ENCODE peak calls at places on chromosomes 3 and 15, in four cellular contexts. One of them, this sample, is unnamed. For H3K36me3, the result is how much of the 10 kb centered on the place peaks cover.

GRCh38 chr3:87390318-87390717 is 113.9 kb upstream of the POU1F1 start:
- DNase-seq in GM12878: no peak
- DNase-seq in HepG2: no peak
- DNase-seq in H1: no peak
- DNase-seq in this sample: no peak

GRCh38 chr3:165233521-165234195 is 37.5 kb upstream of the SLITRK3 start:
- DNase-seq in H1: no peak
- DNase-seq in GM12878: no peak
- DNase-seq in HepG2: no peak
- DNase-seq in this sample: no peak

GRCh38 chr3:107951111-107951510 is 139.7 kb downstream of the CD47 start:
- DNase-seq in GM12878: no peak
- DNase-seq in H1: no peak
- DNase-seq in HepG2: no peak
- DNase-seq in this sample: no peak

GRCh38 chr15:38217788-38218609 is 34.6 kb upstream of the SPRED1 start:
- DNase-seq in H1: no peak
- DNase-seq in HepG2: no peak
- DNase-seq in GM12878: no peak
- DNase-seq in this sample: no peak

GRCh38 chr3:94171954-94172353 is 109.1 kb downstream of the NSUN3 start:
- DNase-seq in H1: no peak
- DNase-seq in HepG2: no peak
- DNase-seq in GM12878: no peak
- DNase-seq in this sample: no peak

GRCh38 chr3:147365196-147366115 is 40.9 kb downstream of the ZIC4 start:
- DNase-seq in GM12878: no peak
- DNase-seq in HepG2: no peak
- DNase-seq in H1: no peak
- DNase-seq in this sample: no peak

GRCh38 chr3:159775372-159775961 is 213.2 kb upstream of the IL12A start:
- DNase-seq in HepG2: no peak
- DNase-seq in GM12878: no peak
- DNase-seq in H1: peak
- DNase-seq in this sample: no peak

GRCh38 chr3:142417302-142417701 is 30.5 kb downstream of the XRN1 start:
- DNase-seq in HepG2: peak
- DNase-seq in GM12878: no peak
- DNase-seq in H1: no peak
- DNase-seq in this sample: no peak

DNA sequence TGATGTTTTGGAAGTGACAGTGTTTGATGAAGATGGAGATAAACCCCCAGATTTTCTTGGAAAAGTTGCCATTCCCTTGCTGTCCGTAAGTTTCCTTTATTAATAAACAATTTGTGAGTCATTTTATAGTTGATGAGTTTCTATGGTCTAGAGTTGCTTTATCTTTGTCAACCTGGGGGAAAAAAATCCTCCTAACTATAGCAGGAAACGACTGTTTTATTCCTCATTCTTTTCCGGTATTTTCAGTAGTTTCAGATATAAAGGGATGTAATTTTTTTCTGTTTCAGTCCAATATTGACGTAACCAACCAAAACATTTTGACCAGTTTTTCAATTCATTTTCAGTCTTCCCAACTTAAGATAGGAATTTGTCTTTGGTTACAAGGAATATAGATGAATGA is 154.1 kb downstream of the MCTP2 start:
- DNase-seq in HepG2: no peak
- DNase-seq in H1: no peak
- DNase-seq in GM12878: no peak
- DNase-seq in this sample: no peak
- H3K36me3 ChIP-seq in HepG2: under half
- H3K36me3 ChIP-seq in H1: under half
- H3K36me3 ChIP-seq in GM12878: under half
- H3K36me3 ChIP-seq in this sample: under half

DNA sequence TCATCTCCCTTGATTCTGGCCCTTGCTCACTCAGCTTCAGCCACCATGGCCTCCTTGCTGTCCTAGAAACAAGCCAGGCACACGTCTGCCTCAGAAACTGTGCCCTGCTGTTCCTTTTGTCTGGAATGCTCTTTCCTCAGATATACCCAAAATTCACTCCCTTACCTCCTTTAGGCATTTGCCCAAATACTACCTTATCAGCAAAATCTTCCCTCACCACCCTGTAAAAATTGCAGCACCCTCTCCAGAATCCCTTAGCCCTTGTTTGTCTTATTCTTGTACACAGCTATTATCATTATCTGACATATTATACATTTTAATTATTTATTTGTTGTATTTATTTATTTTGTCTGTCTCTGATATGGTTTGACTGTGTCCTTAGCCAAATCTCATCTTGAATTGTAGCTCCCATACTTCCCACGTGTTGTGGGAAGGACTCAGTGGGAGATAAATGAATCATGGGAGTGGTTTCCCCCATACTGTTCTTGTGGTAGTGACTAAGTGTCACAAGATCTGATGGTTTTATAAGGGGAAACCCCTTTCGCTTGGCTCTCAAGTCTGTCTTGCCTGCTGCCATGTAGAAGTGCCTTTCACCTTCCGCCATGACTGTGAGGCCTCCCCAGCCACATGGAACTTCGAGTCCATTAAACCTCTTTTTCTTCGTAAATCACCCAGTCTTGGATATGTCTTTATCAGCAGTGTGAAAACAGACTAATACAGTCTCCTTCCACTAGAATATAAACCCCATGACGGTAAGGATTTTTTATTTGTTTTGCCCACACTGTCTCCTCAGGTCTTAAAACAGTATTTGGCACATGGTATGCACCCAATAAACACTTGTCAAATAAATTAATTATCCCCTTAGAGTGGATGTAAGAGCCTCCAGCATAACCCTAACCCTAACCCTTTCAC is 60.0 kb upstream of the STT3B start:
- DNase-seq in H1: no peak
- DNase-seq in GM12878: no peak
- DNase-seq in HepG2: no peak
- DNase-seq in this sample: no peak
- TF ChIP-seq YY1 in H1: no peak
- TF ChIP-seq YY1 in GM12878: peak
- TF ChIP-seq YY1 in HepG2: no peak
- TF ChIP-seq YY1 in this sample: no peak

DNA sequence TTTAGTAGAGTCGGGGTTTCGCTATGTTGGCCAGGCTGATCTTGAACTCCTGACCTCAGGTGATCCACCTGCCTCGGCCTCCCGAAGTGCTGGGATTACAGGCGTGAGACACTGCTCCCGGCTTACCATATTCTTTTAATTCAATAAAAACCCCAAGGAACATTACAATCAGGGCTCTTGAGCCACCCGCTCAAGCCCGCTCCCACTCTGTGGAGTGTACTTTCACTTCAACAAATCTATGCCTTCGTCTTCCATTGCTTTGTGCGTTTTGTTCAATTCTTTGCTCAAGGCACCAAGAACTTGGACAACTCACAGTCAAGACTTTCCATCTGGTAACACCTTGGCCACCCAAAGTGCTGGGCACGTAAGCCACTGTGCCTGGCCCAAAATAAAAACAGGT is 63.0 kb upstream of the PPIB start:
- DNase-seq in H1: no peak
- DNase-seq in HepG2: no peak
- DNase-seq in GM12878: no peak
- DNase-seq in this sample: no peak
- TF ChIP-seq SUZ12 in H1: no peak
- TF ChIP-seq SUZ12 in HepG2: no peak
- TF ChIP-seq SUZ12 in GM12878: no peak
- TF ChIP-seq SUZ12 in this sample: no peak

DNA sequence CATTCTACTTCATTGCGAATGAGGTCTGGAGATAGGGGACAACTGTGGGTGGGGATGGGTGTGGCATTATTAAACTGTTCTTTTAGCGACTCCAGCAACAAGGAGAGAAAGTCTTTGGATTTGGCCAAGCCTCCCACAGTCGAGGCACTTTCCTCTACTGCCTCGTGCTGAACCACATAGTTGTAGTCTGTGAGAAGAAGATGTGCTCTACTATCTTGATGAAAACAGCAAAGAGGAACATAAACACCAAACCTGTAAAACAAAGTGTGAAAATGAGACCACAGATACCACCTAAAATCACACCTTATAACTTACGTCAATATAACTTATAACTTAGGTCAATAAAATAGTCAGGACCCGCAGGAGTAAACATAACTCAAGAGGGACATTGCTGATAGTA is 25.6 kb downstream of the TMEM39A start:
- DNase-seq in HepG2: no peak
- DNase-seq in GM12878: no peak
- DNase-seq in H1: no peak
- DNase-seq in this sample: no peak
- H3K36me3 ChIP-seq in HepG2: under half
- H3K36me3 ChIP-seq in GM12878: under half
- H3K36me3 ChIP-seq in H1: half or more
- H3K36me3 ChIP-seq in this sample: half or more

GRCh38 chr3:150255416-150255815 is 152.7 kb upstream of the TSC22D2 start:
- DNase-seq in HepG2: peak
- DNase-seq in H1: no peak
- DNase-seq in GM12878: no peak
- DNase-seq in this sample: no peak
- TF ChIP-seq YY1 in HepG2: no peak
- TF ChIP-seq YY1 in H1: no peak
- TF ChIP-seq YY1 in GM12878: no peak
- TF ChIP-seq YY1 in this sample: no peak

GRCh38 chr15:84598993-84599392 is 1.8 kb upstream of the ZSCAN2 start:
- DNase-seq in HepG2: peak
- DNase-seq in H1: peak
- DNase-seq in GM12878: no peak
- DNase-seq in this sample: no peak
- TF ChIP-seq SUZ12 in HepG2: no peak
- TF ChIP-seq SUZ12 in H1: no peak
- TF ChIP-seq SUZ12 in GM12878: no peak
- TF ChIP-seq SUZ12 in this sample: no peak

DNA sequence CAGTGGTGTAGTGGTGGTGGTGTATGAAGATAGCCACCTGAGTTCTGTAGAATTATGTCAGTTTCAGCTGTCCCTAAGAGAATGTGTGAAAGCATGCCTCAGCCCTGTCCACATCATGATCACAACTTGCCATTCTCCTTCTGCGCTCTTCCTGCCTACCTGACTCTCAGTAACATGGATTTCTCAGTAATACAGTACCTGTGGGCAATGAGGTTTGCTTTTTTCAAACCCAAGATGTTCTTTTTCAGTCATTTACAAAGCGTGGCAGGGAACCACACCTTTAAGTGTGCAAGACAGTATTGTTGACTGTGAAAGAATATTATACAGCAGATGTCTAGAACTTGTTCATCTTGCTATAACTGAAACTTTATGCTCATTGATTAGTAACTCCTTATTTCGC is 38.9 kb downstream of the PSMD6 start:
- DNase-seq in H1: no peak
- DNase-seq in GM12878: no peak
- DNase-seq in HepG2: no peak
- DNase-seq in this sample: no peak
- H3K36me3 ChIP-seq in H1: under half
- H3K36me3 ChIP-seq in GM12878: under half
- H3K36me3 ChIP-seq in HepG2: under half
- H3K36me3 ChIP-seq in this sample: half or more

GRCh38 chr15:82021992-82022391 is 23.8 kb downstream of the MEX3B start:
- DNase-seq in H1: no peak
- DNase-seq in GM12878: no peak
- DNase-seq in HepG2: no peak
- DNase-seq in this sample: no peak
- TF ChIP-seq YY1 in H1: no peak
- TF ChIP-seq YY1 in GM12878: no peak
- TF ChIP-seq YY1 in HepG2: no peak
- TF ChIP-seq YY1 in this sample: no peak

GRCh38 chr15:76994971-76995945 is at the start of gene PSTPIP1:
- DNase-seq in H1: no peak
- DNase-seq in GM12878: no peak
- DNase-seq in HepG2: no peak
- DNase-seq in this sample: no peak

GRCh38 chr15:76994001-76994400 is 925 bp upstream of the PSTPIP1 start:
- DNase-seq in HepG2: no peak
- DNase-seq in H1: no peak
- DNase-seq in GM12878: no peak
- DNase-seq in this sample: no peak

GRCh38 chr15:76996526-76997401 is 1.8 kb downstream of the PSTPIP1 start:
- DNase-seq in H1: no peak
- DNase-seq in HepG2: no peak
- DNase-seq in GM12878: no peak
- DNase-seq in this sample: no peak

GRCh38 chr15:76994496-76994895 is 430 bp upstream of the PSTPIP1 start:
- DNase-seq in H1: no peak
- DNase-seq in HepG2: no peak
- DNase-seq in GM12878: no peak
- DNase-seq in this sample: no peak

GRCh38 chr15:76996076-76996525 is 1.2 kb downstream of the PSTPIP1 start:
- DNase-seq in GM12878: no peak
- DNase-seq in H1: no peak
- DNase-seq in HepG2: no peak
- DNase-seq in this sample: no peak
- TF ChIP-seq SUZ12 in GM12878: no peak
- TF ChIP-seq SUZ12 in H1: no peak
- TF ChIP-seq SUZ12 in HepG2: no peak
- TF ChIP-seq SUZ12 in this sample: no peak

This sample was measured in NT2/D1.